ENCODE peak calls at places on chromosomes 7 and 10, in eight cellular contexts. D is fibroblast of lung, I is PC-9, Z is heart left ventricle, A is tibial nerve, C is uterus, X is tibial artery, J is cardiac muscle cell. G is an unnamed sample.

GRCh38 chr10:96511044-96511945 is 2.4 kb downstream of the TLL2 start:
- DNase-seq in I (peak; percentile 26), A (peak; percentile 28), J (peak; percentile 60), X (no peak), C (no peak), D (peak; percentile 19), Z (no peak), G (no peak)

GRCh38 chr10:53537508-53537907 is 764.9 kb upstream of the MBL2 start:
- DNase-seq in Z (no peak), I (no peak), D (no peak), A (no peak), J (no peak), C (no peak), X (no peak), G (no peak)

GRCh38 chr10:62459500-62459899 is 85.3 kb downstream of the ZNF365 start:
- DNase-seq in A (no peak), X (no peak), J (no peak), I (no peak), D (no peak), Z (no peak), C (no peak), G (no peak)

GRCh38 chr7:131164025-131164899 is 163.4 kb upstream of the MKLN1 start:
- DNase-seq in D (peak; percentile 75), J (no peak), Z (no peak), A (no peak), I (peak; percentile 38), C (no peak), X (no peak), G (no peak)

GRCh38 chr7:112207106-112207592 is 654 bp downstream of the ZNF277 start:
- DNase-seq in X (no peak), I (no peak), C (no peak), Z (no peak), A (no peak), D (no peak), J (peak; percentile 19), G (no peak)

GRCh38 chr10:30182191-30183075 is 123.0 kb upstream of the JCAD start:
- DNase-seq in D (peak; percentile 91), C (peak; percentile 22), I (peak; percentile 77), A (peak; percentile 36), J (peak; percentile 15), X (no peak), Z (no peak), G (no peak)

GRCh38 chr7:39688611-39689485 is 65.5 kb downstream of the RALA start:
- DNase-seq in X (no peak), J (no peak), C (no peak), D (no peak), A (no peak), Z (no peak), I (peak; percentile 5), G (no peak)

GRCh38 chr7:138891446-138891810 is 89.8 kb downstream of the KIAA1549 start:
- DNase-seq in D (peak; percentile 56), A (no peak), I (no peak), X (no peak), C (no peak), Z (no peak), J (no peak), G (no peak)

GRCh38 chr7:27764109-27764508 is 24.1 kb downstream of the TAX1BP1 start:
- DNase-seq in Z (no peak), X (no peak), J (no peak), I (no peak), C (no peak), D (no peak), A (no peak), G (no peak)

DNA sequence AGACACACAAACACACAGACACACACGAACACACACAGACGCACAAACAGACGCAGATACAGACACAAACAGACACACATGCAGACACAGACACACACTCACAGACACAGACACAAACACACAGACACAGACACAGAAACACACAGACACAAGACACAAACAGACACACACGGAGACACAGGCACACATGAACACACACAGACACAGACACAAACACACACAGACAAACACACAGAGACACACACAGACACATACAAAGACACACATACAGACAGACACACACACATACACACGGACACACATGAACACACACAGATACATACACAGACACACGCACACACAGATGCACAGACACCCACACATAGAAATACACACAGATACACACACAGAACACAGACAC is 434.9 kb downstream of the DNAJB6 start:
- DNase-seq in D (no peak), J (no peak), C (no peak), Z (no peak), X (no peak), I (no peak), A (no peak), G (no peak)
- H3K9me3 ChIP-seq in D (peaks cover 1% of the 10 kb centered on the region), J (no peaks in the 10 kb centered on the region), C (no peaks in the 10 kb centered on the region), Z (peaks cover 6% of the 10 kb centered on the region), X (no peaks in the 10 kb centered on the region), I (peaks cover 3% of the 10 kb centered on the region), A (no peaks in the 10 kb centered on the region), G (peaks cover 9% of the 10 kb centered on the region)

DNA sequence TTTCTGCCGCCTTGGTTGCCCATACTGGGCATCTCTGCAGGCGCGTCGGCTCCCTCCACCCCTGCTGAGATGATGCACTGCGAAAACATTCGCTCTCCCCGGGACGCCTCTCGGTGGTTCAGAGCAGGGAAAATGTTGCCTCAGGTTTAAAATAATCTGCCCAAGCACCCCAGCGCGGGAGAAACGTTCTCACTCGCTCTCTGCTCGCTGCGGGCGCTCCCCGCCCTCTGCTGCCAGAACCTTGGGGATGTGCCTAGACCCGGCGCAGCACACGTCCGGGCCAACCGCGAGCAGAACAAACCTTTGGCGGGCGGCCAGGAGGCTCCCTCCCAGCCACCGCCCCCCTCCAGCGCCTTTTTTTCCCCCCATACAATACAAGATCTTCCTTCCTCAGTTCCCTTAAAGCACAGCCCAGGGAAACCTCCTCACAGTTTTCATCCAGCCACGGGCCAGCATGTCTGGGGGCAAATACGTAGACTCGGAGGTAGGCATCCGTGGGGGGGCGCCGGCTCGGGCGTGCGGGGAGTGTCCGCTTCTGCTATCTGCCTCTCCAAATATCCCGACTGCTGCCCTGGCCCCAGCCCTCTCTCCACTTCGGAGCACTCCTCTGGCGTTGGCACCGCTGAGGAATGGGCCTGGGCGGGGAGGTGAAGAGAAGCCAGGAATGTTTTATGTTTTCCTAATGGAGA is at the start of gene CAV1:
- DNase-seq in A (peak; percentile 75), C (peak; percentile 84), D (peak; percentile 97), I (peak; percentile 95), X (peak; percentile 96), Z (peak; percentile 94), J (peak; percentile 56), G (peak; percentile 93)
- TF ChIP-seq CTCF in A (no peak), C (peak; percentile 33), D (peak; percentile 28), I (no peak), X (no peak), Z (peak; percentile 33), J (peak; percentile 10), G (no peak)

DNA sequence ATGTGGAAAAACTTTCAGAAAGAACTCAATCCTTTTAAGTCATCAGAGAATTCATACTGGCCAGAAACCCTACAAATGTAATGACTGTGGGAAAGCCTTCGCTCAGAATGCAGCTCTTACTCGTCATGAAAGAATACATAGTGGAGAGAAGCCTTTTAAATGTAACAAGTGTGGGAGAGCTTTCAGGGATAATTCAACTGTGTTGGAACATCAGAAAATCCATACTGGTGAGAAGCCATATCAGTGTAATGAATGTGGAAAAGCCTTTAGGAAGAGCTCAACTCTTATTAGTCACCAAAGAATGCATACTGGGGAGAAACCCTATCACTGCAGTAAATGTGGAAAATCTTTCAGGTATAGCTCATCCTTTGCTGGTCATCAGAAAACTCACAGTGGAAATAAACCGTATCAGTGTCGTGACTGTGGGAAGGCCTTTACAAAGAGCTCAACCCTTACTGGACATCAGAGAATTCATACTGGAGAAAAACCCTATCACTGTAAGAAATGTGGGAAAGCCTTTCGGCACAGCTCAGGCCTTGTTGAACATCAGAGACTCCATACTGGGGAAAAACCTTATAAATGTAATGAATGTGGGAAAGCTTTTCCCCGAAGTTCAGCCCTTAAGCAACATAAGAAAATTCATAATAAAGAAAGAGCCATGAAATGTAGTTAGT is 10.6 kb downstream of the ZNF485 start:
- DNase-seq in D (no peak), J (no peak), C (no peak), X (no peak), A (no peak), Z (no peak), I (no peak), G (no peak)
- H3K9me3 ChIP-seq in D (no peaks in the 10 kb centered on the region), J (no peaks in the 10 kb centered on the region), C (no peaks in the 10 kb centered on the region), X (no peaks in the 10 kb centered on the region), A (no peaks in the 10 kb centered on the region), Z (peaks cover 12% of the 10 kb centered on the region), I (peaks cover 64% of the 10 kb centered on the region), G (peaks cover 31% of the 10 kb centered on the region)

GRCh38 chr7:50718311-50718710 is 64.4 kb downstream of the GRB10 start:
- DNase-seq in X (no peak), C (no peak), A (no peak), J (no peak), I (no peak), Z (no peak), D (no peak), G (no peak)
- TF ChIP-seq CTCF in X (no peak), C (no peak), A (no peak), J (no peak), I (no peak), Z (no peak), D (no peak), G (no peak)

GRCh38 chr7:25774675-25775074 is 377.3 kb upstream of the NFE2L3 start:
- DNase-seq in Z (no peak), D (no peak), C (no peak), I (no peak), X (no peak), J (no peak), A (no peak), G (no peak)
- H3K9me3 ChIP-seq in Z (no peaks in the 10 kb centered on the region), D (no peaks in the 10 kb centered on the region), C (no peaks in the 10 kb centered on the region), I (no peaks in the 10 kb centered on the region), X (no peaks in the 10 kb centered on the region), J (no peaks in the 10 kb centered on the region), A (no peaks in the 10 kb centered on the region), G (no peaks in the 10 kb centered on the region)

DNA sequence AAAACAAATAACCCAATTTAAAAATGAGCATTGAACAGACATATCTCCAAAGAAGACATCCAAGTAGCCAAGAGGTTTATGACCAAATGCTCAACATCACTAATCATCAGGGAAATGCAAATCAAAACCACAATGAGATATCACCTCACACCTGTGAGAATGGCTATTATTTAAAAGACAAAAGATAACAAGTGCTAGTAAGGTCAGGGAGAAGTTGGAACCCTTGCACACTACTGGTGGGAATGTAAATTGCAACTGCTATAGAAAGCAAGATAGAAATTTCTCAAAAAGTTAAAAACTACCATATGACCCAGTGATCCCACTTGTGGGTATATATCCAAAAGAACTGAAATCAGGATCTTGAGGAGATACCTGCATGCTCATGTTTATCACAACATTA is 49.5 kb downstream of the SGMS1 start:
- DNase-seq in I (no peak), C (no peak), A (no peak), J (no peak), X (no peak), D (no peak), Z (no peak), G (no peak)
- TF ChIP-seq CTCF in I (peak; percentile 48), C (no peak), A (no peak), J (peak; percentile 22), X (no peak), D (peak; percentile 30), Z (no peak), G (peak; percentile 31)

G was measured in left ventricle myocardium inferior.